ENCODE peak calls at places on chromosomes 4 and X, in seven cellular contexts. R is stimulated activated CD4-positive, alpha-beta T cell treated with anti-CD3 and anti-CD28 coated beads, Interleukin-15, amount 100 ng/mL, for 1 hour; N is psoas muscle; T is ascending aorta; E is hypothalamus; A is GM03348; P is left ventricle myocardium inferior. B is an unnamed sample.
A peak's percentile ranks its signal among the peaks of the same experiment; 100 is the strongest.

GRCh38 chrX:110315541-110315940 is 2.3 kb downstream of the AMMECR1 start:
- DNase-seq in R (no peak), N (no peak), T (no peak), E (no peak), A (no peak), P (no peak), B (no peak)

GRCh38 chr4:152500308-152500707 is 35.6 kb downstream of the FBXW7 start:
- DNase-seq in R (no peak), N (no peak), T (no peak), E (no peak), A (no peak), P (no peak), B (no peak)

GRCh38 chrX:1213971-1214370 is 1.5 kb upstream of the CRLF2 start:
- DNase-seq in R (no peak), N (no peak), T (peak; percentile 44), E (no peak), A (no peak), P (no peak), B (no peak)

GRCh38 chr4:67725981-67726380 is 25.0 kb upstream of the UBA6 start:
- DNase-seq in R (no peak), N (no peak), T (no peak), E (no peak), A (peak; percentile 10), P (no peak), B (no peak)

GRCh38 chrX:22126311-22126710 is 94.2 kb downstream of the PHEX start:
- DNase-seq in R (no peak), N (no peak), T (no peak), E (no peak), A (no peak), P (no peak), B (no peak)

GRCh38 chr4:158858410-158859189 is 89.8 kb downstream of the FNIP2 start:
- DNase-seq in R (no peak), N (no peak), T (no peak), E (no peak), A (peak; percentile 43), P (no peak), B (no peak)

GRCh38 chr4:108644237-108644636 is 6.2 kb upstream of the OSTC start:
- DNase-seq in R (no peak), N (no peak), T (no peak), E (no peak), A (peak; percentile 71), P (no peak), B (no peak)

GRCh38 chr4:152166567-152166966 is 369.3 kb downstream of the FBXW7 start:
- DNase-seq in R (no peak), N (no peak), T (no peak), E (no peak), A (peak; percentile 17), P (no peak), B (no peak)

GRCh38 chr4:150215601-150216000 is 137.4 kb downstream of the DCLK2 start:
- DNase-seq in R (no peak), N (no peak), T (no peak), E (no peak), A (no peak), P (no peak), B (no peak)

GRCh38 chr4:13988347-13989265 is 361.1 kb upstream of the BOD1L1 start:
- DNase-seq in R (no peak), N (peak; percentile 68), T (peak; percentile 83), E (no peak), A (peak; percentile 68), P (peak; percentile 28), B (no peak)

GRCh38 chrX:24355095-24355494 is 5.3 kb upstream of the SUPT20HL1 start:
- DNase-seq in R (no peak), N (no peak), T (no peak), E (no peak), A (peak; percentile 9), P (no peak), B (no peak)

GRCh38 chr4:153725070-153725810 is 34.6 kb downstream of the RNF175 start:
- DNase-seq in R (no peak), N (no peak), T (no peak), E (no peak), A (no peak), P (no peak), B (no peak)